ENCODE peak calls at places on chromosomes 6 and 20, in nine cellular contexts. One of them, this sample, is unnamed.

GRCh38 chr6:84501315-84501714 is 263.1 kb downstream of the TBX18 start:
- DNase-seq in sigmoid colon: no peak
- DNase-seq in HL-60: no peak
- DNase-seq in GM23338: no peak
- DNase-seq in breast epithelium: no peak
- DNase-seq in HepG2: no peak
- DNase-seq in transverse colon: no peak
- DNase-seq in GM12892: no peak
- DNase-seq in endothelial cell of umbilical vein: no peak
- DNase-seq in this sample: no peak

GRCh38 chr6:129104560-129104959 is 221.6 kb downstream of the LAMA2 start:
- DNase-seq in transverse colon: no peak
- DNase-seq in endothelial cell of umbilical vein: peak
- DNase-seq in HL-60: no peak
- DNase-seq in HepG2: no peak
- DNase-seq in breast epithelium: no peak
- DNase-seq in GM12892: no peak
- DNase-seq in sigmoid colon: no peak
- DNase-seq in GM23338: no peak
- DNase-seq in this sample: no peak

GRCh38 chr20:1844723-1845523 is 50.3 kb upstream of the SIRPA start:
- DNase-seq in breast epithelium: no peak
- DNase-seq in endothelial cell of umbilical vein: peak
- DNase-seq in GM12892: peak
- DNase-seq in HL-60: peak
- DNase-seq in transverse colon: peak
- DNase-seq in sigmoid colon: peak
- DNase-seq in GM23338: no peak
- DNase-seq in HepG2: no peak
- DNase-seq in this sample: no peak

GRCh38 chr20:57290178-57290484 is 23.7 kb upstream of the BMP7 start:
- DNase-seq in HepG2: no peak
- DNase-seq in GM12892: no peak
- DNase-seq in endothelial cell of umbilical vein: no peak
- DNase-seq in transverse colon: no peak
- DNase-seq in sigmoid colon: no peak
- DNase-seq in GM23338: no peak
- DNase-seq in breast epithelium: no peak
- DNase-seq in HL-60: no peak
- DNase-seq in this sample: no peak

GRCh38 chr20:36154696-36155628 is at the start of gene EPB41L1:
- DNase-seq in HepG2: no peak
- DNase-seq in GM23338: peak
- DNase-seq in transverse colon: no peak
- DNase-seq in endothelial cell of umbilical vein: no peak
- DNase-seq in HL-60: no peak
- DNase-seq in breast epithelium: no peak
- DNase-seq in GM12892: no peak
- DNase-seq in sigmoid colon: peak
- DNase-seq in this sample: no peak

GRCh38 chr20:13863244-13863643 is 78.4 kb downstream of the NDUFAF5 start:
- DNase-seq in GM12892: no peak
- DNase-seq in transverse colon: no peak
- DNase-seq in endothelial cell of umbilical vein: no peak
- DNase-seq in GM23338: no peak
- DNase-seq in HepG2: no peak
- DNase-seq in HL-60: no peak
- DNase-seq in sigmoid colon: no peak
- DNase-seq in breast epithelium: no peak
- DNase-seq in this sample: no peak

GRCh38 chr6:156991971-156992370 is 214.8 kb downstream of the ARID1B start:
- DNase-seq in HepG2: peak
- DNase-seq in GM12892: no peak
- DNase-seq in endothelial cell of umbilical vein: no peak
- DNase-seq in sigmoid colon: no peak
- DNase-seq in breast epithelium: no peak
- DNase-seq in GM23338: no peak
- DNase-seq in HL-60: no peak
- DNase-seq in transverse colon: no peak
- DNase-seq in this sample: no peak

GRCh38 chr20:10006461-10006860 is 28.3 kb upstream of the ANKEF1 start:
- DNase-seq in breast epithelium: no peak
- DNase-seq in GM12892: no peak
- DNase-seq in transverse colon: no peak
- DNase-seq in HL-60: no peak
- DNase-seq in GM23338: no peak
- DNase-seq in endothelial cell of umbilical vein: no peak
- DNase-seq in HepG2: no peak
- DNase-seq in sigmoid colon: no peak
- DNase-seq in this sample: no peak

GRCh38 chr6:74585779-74586178 is 620.1 kb downstream of the COL12A1 start:
- DNase-seq in sigmoid colon: no peak
- DNase-seq in HepG2: no peak
- DNase-seq in endothelial cell of umbilical vein: peak
- DNase-seq in breast epithelium: no peak
- DNase-seq in HL-60: no peak
- DNase-seq in GM23338: no peak
- DNase-seq in GM12892: no peak
- DNase-seq in transverse colon: no peak
- DNase-seq in this sample: no peak

GRCh38 chr20:59751075-59751711 is 146.9 kb downstream of the PHACTR3 start:
- DNase-seq in sigmoid colon: peak
- DNase-seq in HepG2: peak
- DNase-seq in breast epithelium: peak
- DNase-seq in HL-60: peak
- DNase-seq in endothelial cell of umbilical vein: no peak
- DNase-seq in GM12892: peak
- DNase-seq in transverse colon: peak
- DNase-seq in GM23338: peak
- DNase-seq in this sample: no peak

GRCh38 chr6:56724455-56724854 is 81.8 kb upstream of the DST start:
- DNase-seq in GM12892: no peak
- DNase-seq in HL-60: no peak
- DNase-seq in HepG2: no peak
- DNase-seq in sigmoid colon: no peak
- DNase-seq in GM23338: no peak
- DNase-seq in endothelial cell of umbilical vein: no peak
- DNase-seq in breast epithelium: no peak
- DNase-seq in transverse colon: no peak
- DNase-seq in this sample: no peak
- TF ChIP-seq POLR2AphosphoS5 in GM12892: no peak
- TF ChIP-seq POLR2AphosphoS5 in HL-60: no peak
- TF ChIP-seq POLR2AphosphoS5 in HepG2: no peak
- TF ChIP-seq POLR2AphosphoS5 in sigmoid colon: peak
- TF ChIP-seq POLR2AphosphoS5 in GM23338: no peak
- TF ChIP-seq POLR2AphosphoS5 in endothelial cell of umbilical vein: no peak
- TF ChIP-seq POLR2AphosphoS5 in breast epithelium: no peak
- TF ChIP-seq POLR2AphosphoS5 in transverse colon: no peak
- TF ChIP-seq POLR2AphosphoS5 in this sample: no peak

GRCh38 chr6:80134065-80134464 is 27.6 kb downstream of the BCKDHB start:
- DNase-seq in HL-60: no peak
- DNase-seq in HepG2: no peak
- DNase-seq in GM23338: no peak
- DNase-seq in GM12892: no peak
- DNase-seq in transverse colon: no peak
- DNase-seq in breast epithelium: no peak
- DNase-seq in sigmoid colon: no peak
- DNase-seq in endothelial cell of umbilical vein: no peak
- DNase-seq in this sample: no peak

DNA sequence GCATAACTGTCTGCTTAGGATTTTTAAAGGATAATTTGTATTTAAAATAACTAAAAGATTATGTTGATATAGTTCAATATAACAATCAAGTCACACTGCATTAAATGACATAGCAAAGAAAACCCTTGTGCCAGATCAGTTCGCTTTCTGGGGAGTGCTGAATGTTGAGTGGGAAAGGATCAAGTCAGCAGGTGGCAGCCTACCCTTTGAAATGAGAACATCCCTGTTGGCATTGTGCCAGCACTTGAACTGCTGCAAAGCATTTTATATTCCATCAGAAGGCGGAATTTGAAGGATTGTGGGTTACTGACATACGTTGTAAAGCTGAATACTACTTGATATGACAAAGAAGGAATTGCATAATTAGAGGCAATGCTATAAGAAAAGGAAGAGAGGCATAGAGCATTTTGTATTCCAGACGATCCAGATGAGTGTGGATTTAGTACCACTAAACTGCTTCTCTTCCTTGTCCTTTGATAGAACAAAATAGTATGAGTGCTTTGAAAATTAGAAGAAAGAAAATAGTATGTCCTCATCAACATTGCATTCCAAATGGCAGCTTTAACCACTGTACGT is 26.6 kb downstream of the BCKDHB start:
- DNase-seq in endothelial cell of umbilical vein: peak
- DNase-seq in sigmoid colon: peak
- DNase-seq in transverse colon: peak
- DNase-seq in GM12892: no peak
- DNase-seq in HepG2: peak
- DNase-seq in HL-60: peak
- DNase-seq in breast epithelium: no peak
- DNase-seq in GM23338: peak
- DNase-seq in this sample: no peak
- TF ChIP-seq POLR2AphosphoS5 in endothelial cell of umbilical vein: no peak
- TF ChIP-seq POLR2AphosphoS5 in sigmoid colon: peak
- TF ChIP-seq POLR2AphosphoS5 in transverse colon: no peak
- TF ChIP-seq POLR2AphosphoS5 in GM12892: no peak
- TF ChIP-seq POLR2AphosphoS5 in HepG2: no peak
- TF ChIP-seq POLR2AphosphoS5 in HL-60: peak
- TF ChIP-seq POLR2AphosphoS5 in breast epithelium: no peak
- TF ChIP-seq POLR2AphosphoS5 in GM23338: no peak
- TF ChIP-seq POLR2AphosphoS5 in this sample: no peak

DNA sequence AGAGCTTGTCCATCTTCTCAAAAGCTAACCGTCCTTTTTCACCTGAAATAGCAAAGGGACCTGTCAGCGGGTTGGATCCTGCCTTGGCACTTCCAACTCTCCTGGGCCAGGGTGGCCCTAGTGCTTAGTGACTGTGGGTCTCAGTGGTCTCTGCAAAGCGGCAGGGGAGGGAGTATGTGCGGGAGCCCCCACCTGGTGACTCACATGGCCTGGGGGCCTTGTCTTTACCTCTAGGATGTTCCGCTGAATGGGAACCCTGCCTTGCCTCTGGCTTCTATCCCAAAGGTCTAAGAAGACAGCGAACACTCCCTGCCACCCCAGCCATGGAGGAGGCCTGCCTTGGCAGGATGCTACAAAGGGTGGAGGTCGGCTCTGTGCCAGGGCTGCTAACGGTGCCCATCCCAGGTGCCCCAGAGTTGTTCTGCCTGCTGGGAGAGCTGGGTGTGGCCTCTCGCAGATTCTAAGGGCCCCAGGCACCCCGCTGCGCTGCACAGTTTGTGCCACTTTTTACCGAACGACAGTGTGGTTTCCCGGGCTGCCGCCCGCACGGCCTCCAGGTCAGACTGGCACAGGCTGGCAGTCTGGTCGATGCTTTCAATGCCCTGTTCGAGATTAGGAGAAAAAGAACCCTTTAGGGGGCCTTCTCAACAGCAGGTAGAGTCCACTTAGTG is 77.2 kb downstream of the PTPN1 start:
- DNase-seq in sigmoid colon: peak
- DNase-seq in transverse colon: no peak
- DNase-seq in GM12892: no peak
- DNase-seq in breast epithelium: peak
- DNase-seq in endothelial cell of umbilical vein: no peak
- DNase-seq in HL-60: no peak
- DNase-seq in HepG2: no peak
- DNase-seq in GM23338: no peak
- DNase-seq in this sample: no peak
- TF ChIP-seq POLR2AphosphoS5 in sigmoid colon: no peak
- TF ChIP-seq POLR2AphosphoS5 in transverse colon: no peak
- TF ChIP-seq POLR2AphosphoS5 in GM12892: no peak
- TF ChIP-seq POLR2AphosphoS5 in breast epithelium: no peak
- TF ChIP-seq POLR2AphosphoS5 in endothelial cell of umbilical vein: no peak
- TF ChIP-seq POLR2AphosphoS5 in HL-60: no peak
- TF ChIP-seq POLR2AphosphoS5 in HepG2: no peak
- TF ChIP-seq POLR2AphosphoS5 in GM23338: no peak
- TF ChIP-seq POLR2AphosphoS5 in this sample: no peak

GRCh38 chr20:32433311-32434021 is 75.3 kb downstream of the ASXL1 start:
- DNase-seq in sigmoid colon: no peak
- DNase-seq in HL-60: no peak
- DNase-seq in transverse colon: no peak
- DNase-seq in GM23338: no peak
- DNase-seq in GM12892: no peak
- DNase-seq in breast epithelium: no peak
- DNase-seq in HepG2: no peak
- DNase-seq in endothelial cell of umbilical vein: peak
- DNase-seq in this sample: no peak
- TF ChIP-seq POLR2AphosphoS5 in sigmoid colon: no peak
- TF ChIP-seq POLR2AphosphoS5 in HL-60: peak
- TF ChIP-seq POLR2AphosphoS5 in transverse colon: no peak
- TF ChIP-seq POLR2AphosphoS5 in GM23338: no peak
- TF ChIP-seq POLR2AphosphoS5 in GM12892: no peak
- TF ChIP-seq POLR2AphosphoS5 in breast epithelium: no peak
- TF ChIP-seq POLR2AphosphoS5 in HepG2: no peak
- TF ChIP-seq POLR2AphosphoS5 in endothelial cell of umbilical vein: peak
- TF ChIP-seq POLR2AphosphoS5 in this sample: peak

DNA sequence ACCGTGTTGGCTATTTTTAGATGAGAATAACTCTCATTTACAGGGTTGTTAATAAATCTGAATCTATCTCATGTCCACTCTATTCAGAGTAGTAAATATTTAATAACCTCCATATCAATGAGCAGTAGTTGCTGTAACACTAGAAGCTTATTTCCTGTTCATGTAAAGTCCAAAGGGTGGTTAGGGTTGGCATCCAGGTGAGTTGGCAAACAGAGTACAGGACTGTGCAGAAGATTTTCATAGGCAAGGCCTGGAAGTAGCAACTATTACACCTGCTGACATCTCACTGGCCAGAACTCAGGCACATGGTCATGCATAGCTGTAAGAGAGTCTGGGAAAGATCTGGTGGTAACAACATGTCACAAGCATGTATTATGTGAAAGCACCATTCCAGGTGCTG is 147.5 kb downstream of the PHF3 start:
- DNase-seq in breast epithelium: no peak
- DNase-seq in transverse colon: no peak
- DNase-seq in endothelial cell of umbilical vein: no peak
- DNase-seq in GM23338: no peak
- DNase-seq in sigmoid colon: no peak
- DNase-seq in GM12892: no peak
- DNase-seq in HepG2: no peak
- DNase-seq in HL-60: no peak
- DNase-seq in this sample: no peak
- TF ChIP-seq POLR2AphosphoS5 in breast epithelium: no peak
- TF ChIP-seq POLR2AphosphoS5 in transverse colon: no peak
- TF ChIP-seq POLR2AphosphoS5 in endothelial cell of umbilical vein: no peak
- TF ChIP-seq POLR2AphosphoS5 in GM23338: no peak
- TF ChIP-seq POLR2AphosphoS5 in sigmoid colon: no peak
- TF ChIP-seq POLR2AphosphoS5 in GM12892: no peak
- TF ChIP-seq POLR2AphosphoS5 in HepG2: no peak
- TF ChIP-seq POLR2AphosphoS5 in HL-60: no peak
- TF ChIP-seq POLR2AphosphoS5 in this sample: no peak

GRCh38 chr6:106802141-106802540 is 172.4 kb downstream of the CD24 start:
- DNase-seq in transverse colon: no peak
- DNase-seq in HepG2: no peak
- DNase-seq in HL-60: no peak
- DNase-seq in sigmoid colon: no peak
- DNase-seq in breast epithelium: no peak
- DNase-seq in GM12892: no peak
- DNase-seq in endothelial cell of umbilical vein: no peak
- DNase-seq in GM23338: no peak
- DNase-seq in this sample: no peak
- TF ChIP-seq POLR2AphosphoS5 in transverse colon: no peak
- TF ChIP-seq POLR2AphosphoS5 in HepG2: no peak
- TF ChIP-seq POLR2AphosphoS5 in HL-60: no peak
- TF ChIP-seq POLR2AphosphoS5 in sigmoid colon: no peak
- TF ChIP-seq POLR2AphosphoS5 in breast epithelium: no peak
- TF ChIP-seq POLR2AphosphoS5 in GM12892: no peak
- TF ChIP-seq POLR2AphosphoS5 in endothelial cell of umbilical vein: no peak
- TF ChIP-seq POLR2AphosphoS5 in GM23338: no peak
- TF ChIP-seq POLR2AphosphoS5 in this sample: no peak